ENCODE peak calls at places on chromosomes 12 and 14, in ten cellular contexts. S is stomach, I is GM23338, M is PC-9, D is suprapubic skin, Z is lung, O is uterus, Y is adrenal gland, W is GM23248, K is left ventricle myocardium inferior. J is an unnamed sample.

GRCh38 chr12:94329366-94329765 is 130.3 kb downstream of the CEP83 start:
- DNase-seq in Z (no peak), Y (no peak), S (no peak), D (no peak), K (no peak), O (no peak), W (no peak), I (no peak), M (no peak), J (no peak)

GRCh38 chr14:61545716-61546455 is 149.4 kb upstream of the HIF1A start:
- DNase-seq in I (no peak), M (no peak), Y (no peak), W (no peak), S (no peak), D (no peak), K (no peak), O (no peak), Z (no peak), J (no peak)

GRCh38 chr12:124992874-124993567 is 424 bp upstream of the BRI3BP start:
- DNase-seq in I (peak; percentile 97), W (peak; percentile 11), Y (no peak), M (peak; percentile 66), O (no peak), D (no peak), S (peak; percentile 80), Z (peak; percentile 68), K (no peak), J (peak; percentile 49)

GRCh38 chr12:66197413-66198055 is 8.5 kb downstream of the IRAK3 start:
- DNase-seq in O (no peak), K (no peak), Y (no peak), S (no peak), D (no peak), Z (no peak), M (no peak), W (peak; percentile 69), I (no peak), J (no peak)

GRCh38 chr12:59823535-59823934 is 227.7 kb downstream of the SLC16A7 start:
- DNase-seq in Y (no peak), W (peak; percentile 58), S (no peak), D (no peak), M (no peak), Z (no peak), O (no peak), I (no peak), K (no peak), J (peak; percentile 23)

GRCh38 chr12:109250523-109250922 is 58.6 kb downstream of the FOXN4 start:
- DNase-seq in O (no peak), K (no peak), I (no peak), M (no peak), Z (no peak), W (no peak), D (no peak), Y (no peak), S (no peak), J (no peak)

GRCh38 chr12:113474635-113475436 is 3.2 kb upstream of the LHX5 start:
- DNase-seq in K (no peak), M (no peak), Y (no peak), Z (no peak), O (no peak), D (no peak), S (no peak), W (no peak), I (no peak), J (no peak)

GRCh38 chr12:106455100-106455499 is 97.6 kb downstream of the POLR3B start:
- DNase-seq in W (no peak), D (no peak), K (no peak), O (no peak), Z (no peak), I (no peak), M (no peak), Y (no peak), S (no peak), J (no peak)

GRCh38 chr12:105451211-105451610 is 120.7 kb downstream of the C12orf75 start:
- DNase-seq in M (no peak), W (peak; percentile 92), Z (no peak), K (no peak), O (peak; percentile 20), I (no peak), Y (peak; percentile 20), S (no peak), D (no peak), J (peak; percentile 71)

GRCh38 chr14:39374846-39375245 is 57.4 kb downstream of the FBXO33 start:
- DNase-seq in Z (no peak), I (no peak), K (no peak), W (peak; percentile 84), S (no peak), O (no peak), M (no peak), D (no peak), Y (no peak), J (peak; percentile 56)

GRCh38 chr12:64691227-64691792 is 67.9 kb downstream of the GNS start:
- DNase-seq in K (no peak), Z (no peak), O (no peak), Y (no peak), D (no peak), S (no peak), I (peak; percentile 85), M (no peak), W (no peak), J (no peak)

GRCh38 chr12:64695550-64695949 is 63.7 kb downstream of the GNS start:
- DNase-seq in O (no peak), K (no peak), Y (no peak), W (no peak), M (no peak), I (no peak), S (no peak), Z (no peak), D (no peak), J (no peak)

GRCh38 chr12:64694130-64695078 is 64.8 kb downstream of the GNS start:
- DNase-seq in S (no peak), W (no peak), Z (no peak), M (no peak), Y (no peak), K (no peak), I (no peak), D (no peak), O (peak; percentile 25), J (no peak)

GRCh38 chr12:64688715-64689114 is 70.5 kb downstream of the GNS start:
- DNase-seq in Y (no peak), K (no peak), O (no peak), M (no peak), W (no peak), I (no peak), D (no peak), S (no peak), Z (no peak), J (no peak)

DNA sequence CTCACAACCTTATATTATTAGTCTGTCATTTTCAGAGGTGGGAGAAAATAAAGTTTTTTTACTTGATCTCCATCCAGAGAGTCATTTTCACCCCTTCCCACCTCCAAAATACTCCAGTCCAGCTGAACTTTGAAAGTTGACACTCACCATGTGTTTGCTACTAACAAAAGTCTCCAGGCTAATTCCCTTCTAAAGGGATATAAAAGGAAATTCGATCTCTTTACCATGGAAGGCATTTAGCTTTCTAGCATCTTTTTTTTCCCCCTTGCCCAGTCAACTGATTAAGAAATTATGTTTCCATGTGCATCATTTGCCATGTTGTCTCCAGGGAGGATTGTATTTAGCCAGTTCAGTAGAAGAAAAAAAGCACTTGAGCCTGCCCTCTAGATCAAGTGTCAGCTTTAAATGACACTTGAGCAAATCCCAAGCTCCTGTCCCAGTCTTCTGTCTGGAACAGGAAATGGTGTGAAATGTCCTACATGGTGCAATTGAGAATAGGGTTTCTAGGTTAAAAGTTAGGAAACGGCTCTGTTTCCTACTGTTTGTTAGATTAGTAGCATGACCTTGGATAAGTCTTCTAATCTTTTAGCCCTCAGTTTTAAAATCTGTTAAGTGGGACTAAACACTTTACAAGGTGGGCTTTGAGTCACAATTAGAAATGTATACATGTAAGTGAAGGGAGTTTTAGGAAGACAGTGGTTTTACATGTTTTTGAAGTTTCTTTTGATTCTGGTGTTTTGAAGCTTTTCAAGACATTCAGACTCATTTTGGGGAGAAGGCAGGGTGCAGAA is 67.2 kb downstream of the GNS start:
- DNase-seq in W (no peak), M (no peak), Z (no peak), K (no peak), Y (no peak), O (no peak), I (peak; percentile 58), D (no peak), S (no peak), J (peak; percentile 72)
- H3K4me1 ChIP-seq in W (no peaks in the 10 kb centered on the region), M (peaks cover 13% of the 10 kb centered on the region), Z (peaks cover 6% of the 10 kb centered on the region), K (peaks cover 66% of the 10 kb centered on the region), Y (peaks cover 9% of the 10 kb centered on the region), O (no peaks in the 10 kb centered on the region), I (peaks cover 47% of the 10 kb centered on the region), D (peaks cover 10% of the 10 kb centered on the region), S (peaks cover 68% of the 10 kb centered on the region), J (peaks cover 28% of the 10 kb centered on the region)

DNA sequence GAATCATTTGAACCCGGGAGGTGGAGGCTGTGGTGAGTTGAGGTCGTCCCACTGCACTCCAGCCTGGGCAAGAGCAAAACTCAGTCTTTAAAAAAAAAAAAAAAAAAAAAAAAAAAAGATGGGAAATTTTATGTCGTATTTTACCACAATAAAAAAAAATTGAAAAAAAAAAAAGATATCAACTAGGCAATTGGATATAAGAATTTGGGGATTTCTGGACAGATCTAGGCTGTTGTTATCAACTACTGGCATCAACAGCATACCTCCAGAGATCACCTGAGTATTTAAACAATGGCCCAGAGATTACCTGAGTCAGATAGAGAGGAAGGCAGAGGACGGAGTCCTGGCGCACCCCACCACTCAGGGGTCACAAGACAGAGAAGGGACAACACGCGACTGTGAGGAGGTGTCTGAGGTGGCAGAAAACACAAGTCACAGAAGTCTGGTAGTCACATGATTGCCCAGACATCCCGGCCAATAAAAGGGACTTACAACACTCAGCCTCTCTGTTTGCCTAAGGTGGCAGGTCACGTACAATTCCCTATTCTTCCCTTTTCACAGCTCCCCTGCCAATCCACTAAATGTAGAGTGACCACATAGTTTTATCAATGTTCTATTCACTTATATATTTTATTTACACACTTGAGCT is 1.8 kb downstream of the SPRING1 start:
- DNase-seq in Z (peak; percentile 67), D (peak; percentile 49), W (no peak), I (no peak), Y (peak; percentile 33), O (no peak), K (no peak), M (peak; percentile 29), S (peak; percentile 64), J (no peak)
- H3K27me3 ChIP-seq in Z (no peaks in the 10 kb centered on the region), D (no peaks in the 10 kb centered on the region), W (no peaks in the 10 kb centered on the region), I (no peaks in the 10 kb centered on the region), Y (no peaks in the 10 kb centered on the region), O (no peaks in the 10 kb centered on the region), K (no peaks in the 10 kb centered on the region), M (no peaks in the 10 kb centered on the region), S (no peaks in the 10 kb centered on the region), J (no peaks in the 10 kb centered on the region)

DNA sequence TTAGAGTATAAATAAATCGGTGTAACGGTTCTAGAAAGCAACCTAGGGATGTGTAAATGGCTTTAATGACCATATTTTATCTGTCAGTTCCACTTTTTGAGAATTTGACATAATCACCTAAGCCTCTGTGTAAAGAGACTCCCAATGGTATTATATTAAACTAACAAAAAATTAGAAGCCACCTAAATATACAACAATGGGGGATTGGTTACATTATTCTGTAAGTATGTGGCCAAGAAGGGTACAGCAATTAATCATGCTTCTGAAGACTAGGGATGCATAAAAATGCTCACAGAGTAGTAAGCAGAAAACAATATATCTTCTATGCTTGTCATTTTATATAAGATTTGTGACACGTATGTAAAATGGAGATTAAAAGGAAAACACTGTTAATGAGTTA is 10.5 kb downstream of the RNF10 start:
- DNase-seq in W (no peak), M (no peak), D (no peak), O (no peak), Z (no peak), S (no peak), I (no peak), K (no peak), Y (no peak), J (no peak)
- H3K36me3 ChIP-seq in W (peaks cover 26% of the 10 kb centered on the region), M (peaks cover 25% of the 10 kb centered on the region), D (peaks cover 37% of the 10 kb centered on the region), O (no peaks in the 10 kb centered on the region), Z (peaks cover 22% of the 10 kb centered on the region), S (peaks cover 37% of the 10 kb centered on the region), I (peaks cover 22% of the 10 kb centered on the region), K (peaks cover 51% of the 10 kb centered on the region), Y (no peaks in the 10 kb centered on the region), J (peaks cover 40% of the 10 kb centered on the region)

GRCh38 chr14:92650581-92651105 is 97.8 kb downstream of the LGMN start:
- DNase-seq in O (no peak), W (no peak), Y (no peak), S (no peak), Z (no peak), I (no peak), M (no peak), K (no peak), D (no peak), J (no peak)
- H3K4me1 ChIP-seq in O (peaks cover 24% of the 10 kb centered on the region), W (peaks cover 43% of the 10 kb centered on the region), Y (no peaks in the 10 kb centered on the region), S (peaks cover 56% of the 10 kb centered on the region), Z (no peaks in the 10 kb centered on the region), I (no peaks in the 10 kb centered on the region), M (peaks cover 56% of the 10 kb centered on the region), K (peaks cover 14% of the 10 kb centered on the region), D (peaks cover 35% of the 10 kb centered on the region), J (peaks cover 51% of the 10 kb centered on the region)

J was measured in adipocyte.